ENCODE peak calls at places on chromosome 3, in nine cellular contexts. N is NCI-H69, O is AG04449, R is mucosa of descending colon, X is cardiac fibroblast, A is globus pallidus, L is NCI-H1105 treated with DMSO at 0.1 percent for 48 hours, H is activated T-helper 1 cell treated with Interleukin-2 at 50 U/mL for 16 hours, J is T1000. T is an unnamed sample.

GRCh38 chr3:170044280-170044679 is 6.5 kb downstream of the GPR160 start:
- DNase-seq in A (peak; percentile 30), L (no peak), J (no peak), R (no peak), O (no peak), H (no peak), N (no peak), X (no peak), T (no peak)

GRCh38 chr3:53709256-53709655 is 137.0 kb downstream of the CHDH start:
- DNase-seq in N (no peak), O (no peak), J (no peak), L (no peak), A (no peak), H (no peak), X (no peak), R (no peak), T (no peak)

GRCh38 chr3:126607214-126607908 is 47.6 kb downstream of the TXNRD3 start:
- DNase-seq in J (no peak), O (peak; percentile 24), A (no peak), N (no peak), X (peak; percentile 59), H (no peak), R (no peak), L (no peak), T (no peak)

GRCh38 chr3:161474139-161474538 is 22.5 kb upstream of the OTOL1 start:
- DNase-seq in H (no peak), N (peak; percentile 6), X (no peak), R (no peak), O (no peak), A (no peak), J (no peak), L (no peak), T (no peak)

GRCh38 chr3:136728918-136729317 is 23.3 kb downstream of the STAG1 start:
- DNase-seq in L (no peak), A (peak; percentile 46), H (no peak), J (peak; percentile 10), O (peak; percentile 57), X (peak; percentile 71), N (no peak), R (no peak), T (no peak)

GRCh38 chr3:46520531-46520930 is 22.8 kb downstream of the RTP3 start:
- DNase-seq in J (no peak), N (no peak), A (no peak), L (no peak), R (no peak), O (no peak), H (no peak), X (no peak), T (no peak)

GRCh38 chr3:23159929-23160328 is 43.2 kb upstream of the UBE2E2 start:
- DNase-seq in X (peak; percentile 55), H (no peak), R (no peak), N (no peak), L (no peak), J (no peak), O (peak; percentile 63), A (no peak), T (no peak)

GRCh38 chr3:96416549-96417255 is 397.7 kb upstream of the EPHA6 start:
- DNase-seq in J (no peak), L (no peak), R (no peak), A (no peak), X (no peak), H (no peak), O (no peak), N (peak; percentile 12), T (no peak)

GRCh38 chr3:78589242-78589641 is 1178.6 kb downstream of the ROBO1 start:
- DNase-seq in J (no peak), O (no peak), A (no peak), N (peak; percentile 6), H (no peak), X (no peak), L (no peak), R (no peak), T (no peak)

GRCh38 chr3:19888428-19889152 is 45.4 kb downstream of the EFHB start:
- DNase-seq in R (no peak), L (no peak), H (no peak), O (no peak), A (no peak), X (no peak), N (no peak), J (no peak), T (no peak)

GRCh38 chr3:98561727-98562521 is 30.1 kb downstream of the GPR15 start:
- DNase-seq in N (no peak), O (no peak), R (no peak), J (no peak), X (no peak), L (no peak), A (no peak), H (no peak), T (no peak)

GRCh38 chr3:106208979-106209378 is 340.2 kb upstream of the CBLB start:
- DNase-seq in H (no peak), L (no peak), X (peak; percentile 74), N (peak; percentile 26), R (no peak), J (no peak), A (no peak), O (no peak), T (peak; percentile 49)

GRCh38 chr3:43043793-43044192 is 62.1 kb downstream of the POMGNT2 start:
- DNase-seq in N (no peak), H (no peak), A (no peak), J (no peak), X (no peak), L (no peak), R (no peak), O (no peak), T (no peak)

GRCh38 chr3:159766563-159767185 is 222.0 kb upstream of the IL12A start:
- DNase-seq in A (peak; percentile 83), X (peak; percentile 57), J (no peak), R (no peak), O (no peak), H (no peak), N (peak; percentile 72), L (peak; percentile 65), T (no peak)

GRCh38 chr3:189157232-189158007 is 14.4 kb upstream of the TPRG1 start:
- DNase-seq in X (no peak), L (no peak), A (no peak), H (no peak), N (no peak), J (no peak), R (no peak), O (no peak), T (no peak)

GRCh38 chr3:117510396-117510795 is 800.8 kb downstream of the TUSC7 start:
- DNase-seq in X (peak; percentile 4), J (no peak), N (no peak), A (no peak), O (peak; percentile 47), R (no peak), L (no peak), H (no peak), T (no peak)

GRCh38 chr3:32391643-32392529 is at the start of gene CMTM7:
- DNase-seq in N (peak; percentile 44), X (peak; percentile 74), O (no peak), R (peak; percentile 80), L (no peak), J (peak; percentile 54), H (peak; percentile 50), A (no peak), T (peak; percentile 54)

GRCh38 chr3:59442056-59442455 is 392.2 kb upstream of the CFAP20DC start:
- DNase-seq in N (no peak), O (no peak), H (no peak), X (no peak), R (no peak), J (no peak), L (no peak), A (no peak), T (no peak)

GRCh38 chr3:187618732-187619131 is 51.5 kb downstream of the SST start:
- DNase-seq in N (peak; percentile 46), R (no peak), O (no peak), L (no peak), X (no peak), J (no peak), A (no peak), H (no peak), T (no peak)

GRCh38 chr3:59783468-59783988 is 733.7 kb upstream of the CFAP20DC start:
- DNase-seq in H (no peak), L (no peak), R (no peak), X (no peak), N (no peak), O (no peak), J (no peak), A (no peak), T (no peak)

GRCh38 chr3:8325306-8325705 is 176.3 kb upstream of the LMCD1 start:
- DNase-seq in L (no peak), X (peak; percentile 22), A (peak; percentile 61), O (no peak), H (no peak), N (no peak), J (no peak), R (no peak), T (no peak)

GRCh38 chr3:192090586-192090985 is 629.6 kb downstream of the PYDC2 start:
- DNase-seq in A (no peak), O (no peak), R (no peak), J (no peak), N (peak; percentile 57), X (no peak), L (no peak), H (no peak), T (no peak)

GRCh38 chr3:190326930-190327329 is 4.7 kb upstream of the CLDN1 start:
- DNase-seq in L (no peak), A (peak; percentile 7), R (no peak), O (no peak), X (peak; percentile 73), H (no peak), J (no peak), N (no peak), T (no peak)

GRCh38 chr3:196812853-196813252 is 54.9 kb upstream of the SENP5 start:
- DNase-seq in O (no peak), L (no peak), A (no peak), N (no peak), X (no peak), H (no peak), R (no peak), J (no peak), T (no peak)

GRCh38 chr3:185532881-185533280 is 19.5 kb downstream of the LIPH start:
- DNase-seq in J (no peak), N (peak; percentile 18), R (no peak), L (no peak), X (no peak), A (peak; percentile 49), H (no peak), O (no peak), T (no peak)

GRCh38 chr3:47315069-47315647 is 32.4 kb downstream of the KLHL18 start:
- DNase-seq in A (peak; percentile 34), J (no peak), X (peak; percentile 60), N (peak; percentile 1), L (no peak), R (no peak), H (no peak), O (no peak), T (no peak)

GRCh38 chr3:119601154-119601553 is 3.5 kb downstream of the PLA1A start:
- DNase-seq in H (no peak), N (no peak), R (no peak), A (no peak), X (no peak), J (no peak), O (no peak), L (no peak), T (no peak)

GRCh38 chr3:169169340-169169963 is 494.1 kb downstream of the MECOM start:
- DNase-seq in H (no peak), R (no peak), O (no peak), L (no peak), J (no peak), A (no peak), X (no peak), N (no peak), T (peak; percentile 61)

GRCh38 chr3:177279118-177279815 is 82.0 kb upstream of the TBL1XR1 start:
- DNase-seq in R (no peak), L (no peak), H (no peak), X (no peak), A (no peak), J (no peak), O (no peak), N (peak; percentile 96), T (peak; percentile 55)

GRCh38 chr3:126304704-126305103 is 52.5 kb downstream of the KLF15 start:
- DNase-seq in J (no peak), X (no peak), H (no peak), O (no peak), N (no peak), L (no peak), R (no peak), A (no peak), T (no peak)

GRCh38 chr3:31288224-31288623 is 244.5 kb upstream of the STT3B start:
- DNase-seq in X (no peak), H (no peak), R (no peak), N (no peak), L (no peak), O (no peak), A (no peak), J (no peak), T (no peak)

T was measured in PC-9.